ENCODE peak calls at places on chromosome 9, in seven cellular contexts. Y, P, Q, L, G, J and S are unnamed samples.

GRCh38 chr9:33344145-33344544 is 53.8 kb downstream of the NFX1 start:
- DNase-seq in Q (no peak), Y (no peak), P (no peak), L (no peak), G (no peak), J (no peak), S (no peak)

GRCh38 chr9:69443178-69443577 is 118.2 kb downstream of the ENTREP1 start:
- DNase-seq in P (no peak), G (no peak), L (no peak), Y (no peak), Q (no peak), J (no peak), S (no peak)

GRCh38 chr9:99224445-99224844 is 2.4 kb downstream of the SEC61B start:
- DNase-seq in J (no peak), Q (no peak), L (no peak), P (no peak), Y (no peak), G (no peak), S (no peak)

GRCh38 chr9:35757527-35758275 is 3.6 kb upstream of the MSMP start:
- DNase-seq in Q (no peak), Y (no peak), P (no peak), J (no peak), G (no peak), L (no peak), S (no peak)

GRCh38 chr9:114382951-114383865 is 4.6 kb downstream of the AKNA start:
- DNase-seq in G (no peak), J (peak; percentile 85), Y (no peak), Q (peak; percentile 72), P (no peak), L (peak; percentile 51), S (no peak)

GRCh38 chr9:137354845-137355420 is 52.9 kb upstream of the NRARP start:
- DNase-seq in G (no peak), L (no peak), Y (no peak), Q (no peak), P (no peak), J (no peak), S (no peak)

GRCh38 chr9:136665111-136665703 is 2.5 kb downstream of the EGFL7 start:
- DNase-seq in Q (peak; percentile 41), Y (no peak), P (no peak), G (no peak), L (no peak), J (no peak), S (no peak)

GRCh38 chr9:137323531-137324331 is 21.7 kb upstream of the NRARP start:
- DNase-seq in Q (no peak), L (no peak), Y (no peak), P (no peak), J (no peak), G (no peak), S (no peak)

GRCh38 chr9:4803670-4804530 is 11.2 kb downstream of the RCL1 start:
- DNase-seq in J (no peak), L (no peak), Y (no peak), P (no peak), Q (no peak), G (no peak), S (no peak)

GRCh38 chr9:127537792-127538191 is 74.3 kb upstream of the STXBP1 start:
- DNase-seq in Y (no peak), Q (peak; percentile 42), G (no peak), P (no peak), J (no peak), L (no peak), S (no peak)

GRCh38 chr9:137053944-137054931 is at the start of gene ENTPD2:
- DNase-seq in L (no peak), P (no peak), Q (no peak), G (no peak), Y (no peak), J (no peak), S (peak; percentile 79)

GRCh38 chr9:92527832-92528536 is 7.8 kb downstream of the ECM2 start:
- DNase-seq in Y (no peak), P (no peak), J (no peak), L (no peak), G (no peak), Q (no peak), S (no peak)

GRCh38 chr9:119802115-119802514 is 432.9 kb upstream of the BRINP1 start:
- DNase-seq in J (no peak), Y (no peak), P (no peak), Q (no peak), L (no peak), G (no peak), S (no peak)

GRCh38 chr9:129630967-129631672 is 5.2 kb downstream of the NTMT1 start:
- DNase-seq in P (no peak), J (peak; percentile 65), G (no peak), L (no peak), Y (no peak), Q (peak; percentile 70), S (no peak)

GRCh38 chr9:88533951-88534455 is 975 bp upstream of the NXNL2 start:
- DNase-seq in Y (no peak), G (peak; percentile 39), Q (peak; percentile 82), L (peak; percentile 26), J (peak; percentile 28), P (no peak), S (peak; percentile 47)

GRCh38 chr9:36280989-36281388 is 22.7 kb upstream of the GNE start:
- DNase-seq in L (no peak), J (no peak), P (no peak), Y (no peak), G (no peak), Q (no peak), S (no peak)

GRCh38 chr9:89531766-89532165 is 33.9 kb upstream of the SEMA4D start:
- DNase-seq in Y (no peak), Q (no peak), P (no peak), L (no peak), J (no peak), G (no peak), S (no peak)

GRCh38 chr9:68775003-68775730 is 70.1 kb downstream of the PIP5K1B start:
- DNase-seq in Q (peak; percentile 65), J (peak; percentile 73), L (no peak), G (no peak), Y (no peak), P (no peak), S (no peak)

GRCh38 chr9:85212209-85212608 is 529.5 kb downstream of the AGTPBP1 start:
- DNase-seq in L (no peak), Q (peak; percentile 36), G (no peak), P (no peak), Y (peak; percentile 46), J (peak; percentile 55), S (peak; percentile 15)

GRCh38 chr9:136059321-136059791 is 35.7 kb downstream of the NACC2 start:
- DNase-seq in Y (no peak), P (no peak), L (no peak), Q (no peak), J (no peak), G (no peak), S (no peak)

GRCh38 chr9:36327903-36328302 is 69.7 kb upstream of the GNE start:
- DNase-seq in G (no peak), J (peak; percentile 51), P (no peak), L (no peak), Q (peak; percentile 60), Y (no peak), S (no peak)

GRCh38 chr9:72363908-72364678 is 915 bp downstream of the ZFAND5 start:
- DNase-seq in G (peak; percentile 58), J (peak; percentile 59), Q (peak; percentile 65), P (no peak), Y (no peak), L (peak; percentile 46), S (peak; percentile 28)

GRCh38 chr9:72362680-72363139 is 2.3 kb downstream of the ZFAND5 start:
- DNase-seq in Y (no peak), G (peak; percentile 58), L (peak; percentile 31), P (no peak), Q (peak; percentile 92), J (peak; percentile 85), S (peak; percentile 23)

GRCh38 chr9:72363226-72363625 is 1.8 kb downstream of the ZFAND5 start:
- DNase-seq in Q (no peak), J (no peak), Y (no peak), G (no peak), P (no peak), L (no peak), S (no peak)

GRCh38 chr9:72364679-72365524 is at the start of gene ZFAND5:
- DNase-seq in L (peak; percentile 98), Q (peak; percentile 100), P (peak; percentile 89), J (peak; percentile 97), Y (peak; percentile 90), G (peak; percentile 97), S (peak; percentile 94)

GRCh38 chr9:72365525-72366256 is 683 bp upstream of the ZFAND5 start:
- DNase-seq in P (no peak), Y (no peak), L (peak; percentile 78), Q (peak; percentile 93), G (peak; percentile 79), J (peak; percentile 90), S (peak; percentile 48)
- TF ChIP-seq CTCF in P (no peak), Y (peak; percentile 13), L (no peak), Q (no peak), G (no peak), J (no peak), S (no peak)

DNA sequence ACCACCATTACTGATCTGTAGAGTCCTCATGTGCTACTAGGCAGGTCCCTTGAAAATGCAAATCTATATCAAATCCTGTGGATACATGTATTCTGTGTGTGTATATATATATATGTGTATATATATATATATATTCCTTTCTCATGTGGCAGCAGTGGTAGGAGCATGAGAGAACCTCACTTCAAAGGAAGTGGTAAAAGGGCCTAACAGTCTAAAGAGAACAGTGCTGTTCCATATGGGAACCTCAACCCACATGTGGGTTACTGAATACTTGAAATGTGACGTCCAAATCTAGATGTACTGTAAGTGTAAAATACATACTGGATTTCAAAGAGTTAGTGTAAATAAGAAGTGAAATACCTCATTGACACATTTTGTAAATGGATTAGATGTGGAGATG is 5.4 kb downstream of the SLC46A2 start:
- DNase-seq in J (no peak), P (no peak), Q (no peak), G (no peak), L (no peak), Y (no peak), S (no peak)
- TF ChIP-seq CTCF in J (no peak), P (no peak), Q (no peak), G (no peak), L (no peak), Y (no peak), S (no peak)

GRCh38 chr9:79567671-79568098 is 4.1 kb upstream of the TLE4 start:
- DNase-seq in J (no peak), G (no peak), P (no peak), L (no peak), Q (no peak), Y (no peak), S (no peak)
- TF ChIP-seq CTCF in J (peak; percentile 7), G (no peak), P (no peak), L (no peak), Q (no peak), Y (no peak), S (no peak)

GRCh38 chr9:346114-346513 is 131.4 kb downstream of the DOCK8 start:
- DNase-seq in G (no peak), P (no peak), Q (no peak), L (peak; percentile 24), J (no peak), Y (no peak), S (no peak)
- TF ChIP-seq CTCF in G (no peak), P (no peak), Q (no peak), L (no peak), J (no peak), Y (no peak), S (no peak)

GRCh38 chr9:87336407-87336806 is 161.3 kb upstream of the DAPK1 start:
- DNase-seq in Y (no peak), J (peak; percentile 27), L (peak; percentile 28), P (no peak), G (no peak), Q (peak; percentile 18), S (no peak)
- TF ChIP-seq CTCF in Y (no peak), J (peak; percentile 13), L (no peak), P (peak; percentile 34), G (no peak), Q (no peak), S (no peak)